ENCODE peak calls at places on chromosomes 4 and X, in four cellular contexts. K is IMR-90, B is HFF-Myc, I is dorsolateral prefrontal cortex. V is an unnamed sample.
A peak's percentile ranks its signal among the peaks of the same experiment; 100 is the strongest.

GRCh38 chr4:98125585-98125984 is 17.7 kb downstream of the STPG2 start:
- DNase-seq in I (no peak), K (no peak), B (no peak), V (no peak)

GRCh38 chrX:78619829-78620228 is 39.3 kb downstream of the RTL3 start:
- DNase-seq in B (no peak), K (no peak), I (no peak), V (peak; percentile 46)

GRCh38 chr4:40283968-40284367 is 51.2 kb upstream of the CHRNA9 start:
- DNase-seq in K (no peak), I (no peak), B (no peak), V (no peak)

GRCh38 chrX:4708970-4709760 is 995.7 kb upstream of the PRKX start:
- DNase-seq in B (no peak), I (no peak), K (no peak), V (no peak)

GRCh38 chr4:87003266-87003665 is 68.5 kb downstream of the AFF1 start:
- DNase-seq in I (no peak), K (no peak), B (no peak), V (no peak)

GRCh38 chr4:72319596-72319995 is 249.4 kb downstream of the ADAMTS3 start:
- DNase-seq in I (no peak), K (peak; percentile 69), B (no peak), V (peak; percentile 44)

GRCh38 chr4:2791518-2792395 is 1.1 kb upstream of the SH3BP2 start:
- DNase-seq in K (no peak), B (no peak), I (no peak), V (no peak)

GRCh38 chr4:122542411-122543236 is 78.2 kb downstream of the IL21 start:
- DNase-seq in I (no peak), K (peak; percentile 65), B (peak; percentile 39), V (peak; percentile 85)

GRCh38 chrX:67700607-67701006 is 156.8 kb downstream of the AR start:
- DNase-seq in I (no peak), B (no peak), K (no peak), V (no peak)

GRCh38 chrX:114619874-114620273 is 36.0 kb downstream of the HTR2C start:
- DNase-seq in B (no peak), K (no peak), I (no peak), V (peak; percentile 1)

GRCh38 chr4:168648929-168649328 is 152.1 kb downstream of the PALLD start:
- DNase-seq in I (no peak), K (peak; percentile 82), B (no peak), V (peak; percentile 75)

GRCh38 chrX:140949231-140949630 is 53.2 kb upstream of the SPANXB1 start:
- DNase-seq in I (no peak), K (no peak), B (no peak), V (no peak)

GRCh38 chr4:107619065-107619464 is 101.0 kb downstream of the PAPSS1 start:
- DNase-seq in K (peak; percentile 76), I (no peak), B (peak; percentile 74), V (peak; percentile 84)

GRCh38 chrX:129493643-129494042 is 29.6 kb downstream of the SMARCA1 start:
- DNase-seq in K (peak; percentile 63), I (no peak), B (no peak), V (peak; percentile 44)

GRCh38 chr4:76748649-76749048 is 149.3 kb downstream of the SOWAHB start:
- DNase-seq in B (no peak), I (no peak), K (peak; percentile 41), V (peak; percentile 51)

GRCh38 chr4:88793473-88793872 is 95.8 kb upstream of the NAP1L5 start:
- DNase-seq in I (no peak), B (no peak), K (no peak), V (no peak)

GRCh38 chr4:72714482-72715279 is 145.7 kb upstream of the ADAMTS3 start:
- DNase-seq in K (no peak), B (no peak), I (no peak), V (no peak)

GRCh38 chr4:18012115-18012806 is 9.3 kb downstream of the LCORL start:
- DNase-seq in I (no peak), B (no peak), K (no peak), V (no peak)

GRCh38 chr4:185924458-185924857 is 112.5 kb upstream of the SORBS2 start:
- DNase-seq in I (no peak), K (no peak), B (no peak), V (no peak)

GRCh38 chr4:86055898-86056297 is 304.0 kb downstream of the MAPK10 start:
- DNase-seq in B (no peak), K (peak; percentile 18), I (no peak), V (no peak)

GRCh38 chr4:184824776-184825393 is 883 bp downstream of the ACSL1 start:
- DNase-seq in K (no peak), B (no peak), I (no peak), V (no peak)

GRCh38 chr4:924107-925096 is 7.7 kb downstream of the GAK start:
- DNase-seq in I (no peak), K (peak; percentile 78), B (no peak), V (peak; percentile 45)

GRCh38 chrX:51144828-51145442 is 187.7 kb upstream of the NUDT10 start:
- DNase-seq in I (no peak), B (no peak), K (peak; percentile 10), V (peak; percentile 37)

GRCh38 chr4:146654976-146655761 is 16.5 kb downstream of the POU4F2 start:
- DNase-seq in I (no peak), B (no peak), K (peak; percentile 7), V (peak; percentile 25)

GRCh38 chr4:53459548-53459947 is 82.1 kb downstream of the FIP1L1 start:
- DNase-seq in K (peak; percentile 60), B (no peak), I (no peak), V (peak; percentile 50)

GRCh38 chr4:20249333-20249732 is 2.4 kb upstream of the SLIT2 start:
- DNase-seq in I (no peak), B (no peak), K (peak; percentile 69), V (peak; percentile 81)

GRCh38 chr4:150943831-150944230 is 71.3 kb downstream of the LRBA start:
- DNase-seq in K (no peak), I (no peak), B (no peak), V (no peak)

GRCh38 chr4:142126890-142127497 is 490.6 kb downstream of the IL15 start:
- DNase-seq in K (peak; percentile 80), B (peak; percentile 67), I (no peak), V (peak; percentile 90)
- TF ChIP-seq CTCF in K (peak; percentile 85), B (peak; percentile 64), I (peak; percentile 91), V (peak; percentile 84)

GRCh38 chr4:154591890-154592289 is 1.3 kb upstream of the FGA start:
- DNase-seq in B (no peak), K (no peak), I (no peak), V (no peak)
- H3K4me3 ChIP-seq in B (no peak overlapping the region), K (no peak overlapping the region), I (no peak overlapping the region), V (no peak overlapping the region)

DNA sequence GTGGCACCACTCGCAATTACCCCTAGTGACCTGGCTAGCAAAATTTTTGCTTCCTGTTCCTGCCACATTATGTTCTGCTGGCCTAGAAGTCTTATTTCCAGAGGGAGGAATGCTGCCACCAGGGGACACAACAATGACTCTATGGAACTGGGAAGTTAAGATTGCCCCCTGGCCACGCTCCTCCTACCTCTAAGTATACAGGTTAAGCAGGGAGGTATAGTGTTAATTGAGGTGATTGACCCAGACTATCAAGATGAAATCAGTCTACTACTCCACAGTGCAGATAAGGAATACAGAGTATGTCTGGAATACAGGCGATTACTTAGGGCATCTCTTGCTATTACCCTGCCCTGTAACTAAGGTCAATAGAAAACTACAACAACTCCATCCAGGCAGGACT is 48.8 kb upstream of the SMARCAD1 start:
- DNase-seq in K (no peak), I (no peak), B (no peak), V (no peak)
- TF ChIP-seq CTCF in K (no peak), I (no peak), B (no peak), V (no peak)

DNA sequence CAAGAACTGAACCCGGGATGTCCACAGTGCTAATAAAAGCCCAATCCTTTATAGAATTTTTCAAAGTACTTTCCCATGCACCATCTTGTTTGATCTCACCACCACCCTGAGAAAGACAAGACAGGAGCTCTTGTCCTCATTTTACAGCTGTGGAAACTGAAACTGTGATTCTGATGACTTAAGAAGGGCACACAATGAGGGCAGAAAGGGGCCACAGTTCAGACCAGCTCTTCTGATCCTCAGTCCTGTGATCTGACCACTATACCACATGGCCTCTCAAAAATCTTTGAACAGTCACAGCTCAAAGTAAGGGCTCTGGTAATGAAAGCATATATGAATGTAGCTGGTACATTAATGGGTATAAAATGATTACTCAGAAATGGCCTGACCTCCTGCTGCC is 127.3 kb upstream of the CPEB2 start:
- DNase-seq in K (no peak), I (no peak), B (no peak), V (no peak)
- H3K4me3 ChIP-seq in K (no peak overlapping the region), I (no peak overlapping the region), B (no peak overlapping the region), V (no peak overlapping the region)

GRCh38 chrX:13898084-13898483 is 81.2 kb upstream of the GPM6B start:
- DNase-seq in B (peak; percentile 6), I (no peak), K (peak; percentile 22), V (no peak)
- TF ChIP-seq CTCF in B (no peak), I (peak; percentile 69), K (peak; percentile 13), V (peak; percentile 4)

GRCh38 chrX:150567645-150568319 is 639 bp upstream of the MTM1 start:
- DNase-seq in K (no peak), I (no peak), B (no peak), V (no peak)
- H3K4me3 ChIP-seq in K (peak overlapping the region; percentile 26), I (peak overlapping the region; percentile 29), B (peak overlapping the region; percentile 7), V (peak overlapping the region; percentile 17)

DNA sequence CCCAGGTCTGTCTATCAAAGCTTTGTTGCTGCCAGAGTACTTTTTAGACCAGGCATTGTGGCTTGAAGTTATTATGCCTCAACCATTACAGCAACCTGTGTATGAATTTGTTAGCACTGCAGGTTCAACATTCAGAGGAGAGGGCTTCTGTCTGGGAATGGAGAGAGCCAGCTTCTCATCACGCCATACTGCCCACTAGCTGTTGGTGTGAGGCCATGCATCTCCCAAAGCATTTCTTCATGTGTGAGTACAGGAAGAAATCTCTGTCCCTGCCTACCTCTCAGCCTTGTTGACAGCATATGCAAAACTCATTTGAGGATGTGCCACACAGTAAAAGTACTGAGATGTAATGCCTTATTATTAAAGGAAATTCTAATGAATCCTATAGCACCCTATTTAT is 76.9 kb upstream of the PPARGC1A start:
- DNase-seq in I (no peak), K (no peak), B (no peak), V (peak; percentile 4)
- TF ChIP-seq CTCF in I (peak; percentile 9), K (peak; percentile 25), B (peak; percentile 40), V (peak; percentile 31)

DNA sequence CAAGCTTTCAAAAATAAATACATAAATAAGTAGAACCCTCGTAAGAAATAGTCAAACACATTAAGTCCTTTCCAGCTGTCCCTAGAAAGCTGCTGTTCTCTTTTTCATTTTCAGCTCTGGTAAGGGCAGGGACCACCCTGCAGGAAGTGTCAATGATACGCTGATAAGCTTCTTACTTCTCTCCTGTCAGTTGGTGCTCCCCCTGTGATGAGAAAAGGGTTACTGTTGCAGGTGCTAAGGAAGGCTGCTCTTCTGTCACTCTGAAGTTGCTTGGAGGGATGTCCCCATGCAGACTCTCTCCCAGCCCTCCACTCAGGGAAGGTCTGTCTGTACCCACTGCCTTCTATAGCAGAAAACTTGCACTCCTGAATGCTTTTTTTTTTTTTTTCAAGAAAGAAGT is 1.4 kb downstream of the CXCL3 start:
- DNase-seq in B (no peak), I (no peak), K (no peak), V (no peak)
- H3K4me3 ChIP-seq in B (no peak overlapping the region), I (no peak overlapping the region), K (no peak overlapping the region), V (peak overlapping the region; percentile 82)

V was measured in fibroblast of pulmonary artery.